ENCODE peak calls at places on chromosomes 12 and 14, in nine cellular contexts. I is Peyer's patch, O is mucosa of descending colon, T is Caco-2, S is A549, R is astrocyte of the spinal cord, V is GM23338, Z is pancreas, C is psoas muscle. P is an unnamed sample.

GRCh38 chr12:112163056-112163455 is 37.7 kb downstream of the TRAFD1 start:
- DNase-seq in I (no peak), C (no peak), S (no peak), T (peak; percentile 26), Z (no peak), R (no peak), V (no peak), O (no peak), P (no peak)

GRCh38 chr14:23359167-23359626 is 5.8 kb downstream of the EFS start:
- DNase-seq in Z (no peak), V (no peak), S (no peak), R (no peak), C (no peak), O (no peak), T (no peak), I (peak; percentile 27), P (no peak)

GRCh38 chr14:26281280-26281998 is 316.4 kb downstream of the NOVA1 start:
- DNase-seq in T (peak; percentile 50), I (no peak), Z (no peak), V (peak; percentile 75), R (peak; percentile 50), C (no peak), O (no peak), S (peak; percentile 91), P (peak; percentile 31)

GRCh38 chr12:109687250-109687649 is 26.4 kb upstream of the FAM222A start:
- DNase-seq in Z (no peak), S (no peak), I (peak; percentile 64), T (no peak), V (no peak), C (no peak), O (no peak), R (no peak), P (no peak)

GRCh38 chr12:118503476-118503875 is 127.1 kb downstream of the SUDS3 start:
- DNase-seq in O (no peak), C (no peak), T (no peak), I (no peak), S (no peak), R (no peak), V (no peak), Z (no peak), P (no peak)

GRCh38 chr12:76586764-76587395 is 27.3 kb upstream of the OSBPL8 start:
- DNase-seq in C (no peak), R (peak; percentile 66), O (no peak), T (no peak), I (peak; percentile 55), V (peak; percentile 73), Z (no peak), S (peak; percentile 57), P (peak; percentile 26)

GRCh38 chr12:107645630-107646333 is 39.8 kb upstream of the PWP1 start:
- DNase-seq in C (no peak), T (no peak), S (no peak), V (peak; percentile 88), O (no peak), Z (no peak), R (peak; percentile 59), I (no peak), P (no peak)

GRCh38 chr12:111426341-111427185 is 20.8 kb downstream of the SH2B3 start:
- DNase-seq in S (no peak), Z (no peak), V (no peak), R (no peak), C (no peak), O (peak; percentile 73), T (no peak), I (no peak), P (no peak)

GRCh38 chr14:29681308-29681707 is 246.3 kb downstream of the PRKD1 start:
- DNase-seq in S (no peak), T (no peak), V (no peak), R (no peak), I (no peak), O (no peak), Z (no peak), C (no peak), P (no peak)

GRCh38 chr12:7512528-7512927 is 9.0 kb upstream of the CD163 start:
- DNase-seq in R (peak; percentile 96), Z (no peak), T (peak; percentile 77), O (no peak), I (no peak), S (peak; percentile 67), V (peak; percentile 11), C (no peak), P (no peak)

GRCh38 chr14:94623856-94624499 is 11.8 kb downstream of the SERPINA3 start:
- DNase-seq in S (no peak), T (no peak), V (no peak), R (no peak), O (no peak), C (no peak), Z (no peak), I (no peak), P (no peak)

GRCh38 chr14:21233457-21234076 is 35.7 kb downstream of the HNRNPC start:
- DNase-seq in I (no peak), C (no peak), T (no peak), O (no peak), Z (no peak), V (peak; percentile 58), S (peak; percentile 48), R (no peak), P (no peak)

GRCh38 chr12:60981473-60981872 is 1278.7 kb upstream of the USP15 start:
- DNase-seq in I (no peak), T (no peak), S (no peak), O (no peak), Z (no peak), V (peak; percentile 13), R (no peak), C (no peak), P (no peak)

GRCh38 chr14:77098470-77099353 is 654 bp downstream of the CIPC start:
- DNase-seq in O (peak; percentile 80), R (no peak), S (no peak), Z (peak; percentile 49), V (peak; percentile 55), I (peak; percentile 68), C (peak; percentile 69), T (no peak), P (no peak)

GRCh38 chr12:78290606-78291345 is 460.1 kb downstream of the NAV3 start:
- DNase-seq in T (no peak), O (no peak), S (peak; percentile 70), Z (no peak), C (no peak), R (peak; percentile 62), I (no peak), V (no peak), P (no peak)
- H3K4me3 ChIP-seq in T (no peak overlapping the region), O (no peak overlapping the region), S (no peak overlapping the region), Z (no peak overlapping the region), C (no peak overlapping the region), R (no peak overlapping the region), I (no peak overlapping the region), V (no peak overlapping the region), P (no peak overlapping the region)

DNA sequence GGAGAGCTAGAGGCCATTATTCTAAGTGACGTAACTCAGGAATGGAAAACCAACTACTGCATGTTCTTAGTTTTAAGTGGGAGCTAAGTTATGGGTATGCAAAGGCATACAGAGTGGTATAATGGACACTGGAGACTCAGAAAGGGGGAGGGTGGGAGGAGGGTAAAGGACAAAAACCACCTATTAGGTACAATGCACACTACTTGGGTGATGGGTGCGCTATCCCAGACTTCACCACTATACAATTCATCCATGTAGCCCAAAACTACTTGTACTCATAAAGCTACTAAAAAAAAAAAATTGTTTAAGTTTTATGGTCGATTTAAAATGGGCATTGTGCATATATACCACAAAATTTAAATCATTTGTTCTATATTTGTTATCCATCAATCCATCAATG is 24.3 kb downstream of the SLC41A2 start:
- DNase-seq in O (no peak), T (no peak), R (no peak), C (no peak), S (no peak), V (no peak), I (no peak), Z (no peak), P (no peak)
- TF ChIP-seq CTCF in O (no peak), T (no peak), R (no peak), C (no peak), S (no peak), V (no peak), I (no peak), Z (no peak), P (no peak)

GRCh38 chr14:103543140-103543539 is 14.1 kb downstream of the TRMT61A start:
- DNase-seq in R (no peak), V (no peak), T (no peak), Z (no peak), O (peak; percentile 35), S (no peak), C (peak; percentile 19), I (no peak), P (no peak)

GRCh38 chr14:103541494-103541943 is 12.5 kb downstream of the TRMT61A start:
- DNase-seq in O (peak; percentile 33), I (no peak), R (no peak), T (no peak), Z (no peak), C (peak; percentile 17), S (no peak), V (no peak), P (no peak)

GRCh38 chr14:103542545-103543088 is 13.6 kb downstream of the TRMT61A start:
- DNase-seq in S (no peak), Z (no peak), C (peak; percentile 73), T (no peak), V (peak; percentile 94), I (no peak), R (no peak), O (peak; percentile 74), P (no peak)

GRCh38 chr14:103540816-103541493 is 12.0 kb downstream of the TRMT61A start:
- DNase-seq in Z (no peak), T (no peak), R (no peak), S (no peak), O (peak; percentile 45), I (no peak), C (peak; percentile 24), V (no peak), P (no peak)

DNA sequence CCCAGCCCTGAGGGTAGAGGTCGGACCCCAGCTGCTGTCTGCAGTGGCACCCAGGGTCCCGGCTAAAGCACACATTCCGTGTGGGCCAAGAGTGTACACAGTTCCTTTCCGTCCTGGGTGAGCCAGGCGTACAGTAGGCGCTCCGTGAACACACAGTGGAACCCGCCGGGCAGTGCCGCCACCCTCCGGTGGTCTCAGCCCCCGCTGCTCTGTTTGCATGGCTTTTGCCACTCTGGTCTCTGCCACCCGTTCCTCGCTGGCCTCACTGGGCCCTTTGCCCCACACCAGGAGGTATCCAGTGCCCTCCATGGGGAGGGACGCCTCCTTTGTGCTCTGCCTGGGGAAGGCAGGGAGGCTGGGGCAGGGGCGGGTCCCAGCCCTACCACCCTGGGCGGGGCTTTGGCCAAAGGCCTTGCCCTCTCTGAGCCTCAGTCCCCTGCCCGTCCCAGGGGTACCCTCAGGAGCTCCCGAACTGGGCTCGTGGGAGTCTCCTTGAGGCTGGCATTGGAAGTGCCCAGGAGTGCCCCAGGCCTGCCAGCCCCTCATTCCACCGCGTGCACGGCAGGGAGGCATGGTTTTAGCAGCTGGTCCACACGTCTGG is 13.0 kb downstream of the TRMT61A start:
- DNase-seq in S (no peak), R (no peak), C (peak; percentile 22), V (no peak), I (no peak), O (peak; percentile 57), Z (no peak), T (no peak), P (no peak)
- H3K4me3 ChIP-seq in S (no peak overlapping the region), R (no peak overlapping the region), C (no peak overlapping the region), V (peak overlapping the region; percentile 53), I (no peak overlapping the region), O (no peak overlapping the region), Z (no peak overlapping the region), T (no peak overlapping the region), P (no peak overlapping the region)

DNA sequence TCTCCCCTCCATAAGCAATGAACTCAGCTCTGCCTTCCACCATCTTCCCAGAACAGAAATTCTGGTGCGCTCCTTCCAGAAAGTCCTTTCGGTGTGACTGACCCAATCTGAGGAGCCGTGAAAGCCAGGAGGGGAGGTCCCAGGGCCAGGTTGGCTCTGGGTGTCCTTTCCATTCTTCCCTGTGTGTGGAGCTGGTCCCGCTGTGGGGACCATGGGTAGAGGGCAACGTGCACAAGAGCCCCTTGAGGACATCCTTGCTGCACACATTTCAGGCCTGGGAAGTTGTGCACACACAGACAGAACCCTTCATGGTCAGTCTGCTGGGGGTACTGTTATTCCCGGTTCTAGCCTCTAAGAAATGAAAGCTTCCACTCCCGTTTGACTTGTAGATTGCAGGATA is 10.2 kb downstream of the NFKBIA start:
- DNase-seq in Z (no peak), V (no peak), C (no peak), I (no peak), T (no peak), S (no peak), O (no peak), R (no peak), P (no peak)
- TF ChIP-seq CTCF in Z (no peak), V (no peak), C (no peak), I (no peak), T (no peak), S (no peak), O (no peak), R (no peak), P (no peak)

P was measured in LNCaP clone FGC.